ENCODE peak calls at places on chromosomes 2 and 18, in seven cellular contexts. W, V, Q, G, I, E and M are unnamed samples.

GRCh38 chr2:42971947-42972736 is 179.8 kb upstream of the HAAO start:
- DNase-seq in W (no peak), V (no peak), Q (no peak), G (no peak), I (no peak), E (peak), M (no peak)

GRCh38 chr2:84865181-84865783 is 15.6 kb downstream of the TRABD2A start:
- DNase-seq in W (no peak), V (no peak), Q (no peak), G (peak), I (no peak), E (no peak), M (peak)

GRCh38 chr2:37637985-37638384 is 33.5 kb downstream of the CDC42EP3 start:
- DNase-seq in W (no peak), V (no peak), Q (no peak), G (no peak), I (no peak), E (no peak), M (no peak)

GRCh38 chr2:141534671-141535359 is 596.0 kb downstream of the LRP1B start:
- DNase-seq in W (no peak), V (no peak), Q (no peak), G (no peak), I (no peak), E (no peak), M (no peak)

GRCh38 chr2:79876430-79876829 is 363.6 kb downstream of the CTNNA2 start:
- DNase-seq in W (no peak), V (no peak), Q (peak), G (peak), I (no peak), E (no peak), M (peak)

GRCh38 chr2:158686166-158686792 is 108.8 kb upstream of the DAPL1 start:
- DNase-seq in W (no peak), V (peak), Q (no peak), G (no peak), I (no peak), E (peak), M (no peak)

GRCh38 chr2:47274054-47274779 is 119.1 kb upstream of the STPG4 start:
- DNase-seq in W (no peak), V (no peak), Q (no peak), G (peak), I (no peak), E (peak), M (no peak)

GRCh38 chr2:219171231-219171651 is 1.4 kb upstream of the SLC23A3 start:
- DNase-seq in W (peak), V (peak), Q (peak), G (peak), I (peak), E (peak), M (peak)

GRCh38 chr2:100831158-100831715 is 11.3 kb downstream of the NPAS2 start:
- DNase-seq in W (no peak), V (no peak), Q (no peak), G (no peak), I (no peak), E (no peak), M (no peak)

GRCh38 chr2:208320686-208321085 is 54.6 kb downstream of the PIKFYVE start:
- DNase-seq in W (no peak), V (no peak), Q (no peak), G (no peak), I (no peak), E (no peak), M (peak)

GRCh38 chr2:188276255-188276654 is 15.4 kb upstream of the GULP1 start:
- DNase-seq in W (no peak), V (no peak), Q (no peak), G (no peak), I (no peak), E (no peak), M (no peak)

GRCh38 chr2:229855116-229855515 is 66.7 kb downstream of the TRIP12 start:
- DNase-seq in W (peak), V (no peak), Q (no peak), G (peak), I (no peak), E (no peak), M (no peak)

GRCh38 chr2:74146929-74147728 is 583 bp downstream of the BOLA3 start:
- DNase-seq in W (no peak), V (no peak), Q (peak), G (no peak), I (no peak), E (peak), M (peak)

GRCh38 chr2:212135739-212136138 is 402.9 kb downstream of the ERBB4 start:
- DNase-seq in W (no peak), V (no peak), Q (no peak), G (peak), I (peak), E (no peak), M (no peak)

GRCh38 chr2:191582355-191582754 is 95.6 kb upstream of the NABP1 start:
- DNase-seq in W (no peak), V (no peak), Q (peak), G (peak), I (peak), E (peak), M (no peak)

GRCh38 chr18:54717673-54718435 is 110.4 kb upstream of the RAB27B start:
- DNase-seq in W (no peak), V (no peak), Q (no peak), G (no peak), I (no peak), E (peak), M (peak)

GRCh38 chr2:74843371-74844298 is 9.7 kb downstream of the HK2 start:
- DNase-seq in W (no peak), V (no peak), Q (no peak), G (no peak), I (no peak), E (peak), M (peak)

GRCh38 chr18:12652861-12653401 is 5.0 kb downstream of the SPIRE1 start:
- DNase-seq in W (no peak), V (no peak), Q (no peak), G (no peak), I (no peak), E (peak), M (no peak)

GRCh38 chr2:69597105-69597504 is 46.4 kb downstream of the AAK1 start:
- DNase-seq in W (no peak), V (no peak), Q (no peak), G (no peak), I (no peak), E (no peak), M (no peak)

GRCh38 chr18:2597639-2598038 is 26.3 kb downstream of the NDC80 start:
- DNase-seq in W (no peak), V (no peak), Q (no peak), G (no peak), I (no peak), E (no peak), M (no peak)

GRCh38 chr2:11123856-11124759 is 31.2 kb upstream of the SLC66A3 start:
- DNase-seq in W (no peak), V (peak), Q (peak), G (peak), I (no peak), E (peak), M (peak)

GRCh38 chr2:68789603-68790002 is 55.0 kb downstream of the ARHGAP25 start:
- DNase-seq in W (no peak), V (no peak), Q (no peak), G (no peak), I (no peak), E (no peak), M (peak)

GRCh38 chr2:14423145-14423906 is 209.2 kb upstream of the LRATD1 start:
- DNase-seq in W (no peak), V (no peak), Q (no peak), G (no peak), I (no peak), E (no peak), M (no peak)

GRCh38 chr2:183951636-183952035 is 646.7 kb upstream of the ZNF804A start:
- DNase-seq in W (no peak), V (no peak), Q (no peak), G (peak), I (no peak), E (no peak), M (no peak)

GRCh38 chr18:40249390-40250080 is 1705.5 kb upstream of the PIK3C3 start:
- DNase-seq in W (no peak), V (no peak), Q (peak), G (no peak), I (no peak), E (no peak), M (no peak)

GRCh38 chr2:230714122-230714453 is 1.4 kb downstream of the CAB39 start:
- DNase-seq in W (no peak), V (no peak), Q (peak), G (peak), I (no peak), E (peak), M (peak)

GRCh38 chr2:190182071-190182524 is 119.6 kb upstream of the MSTN start:
- DNase-seq in W (no peak), V (no peak), Q (no peak), G (no peak), I (no peak), E (no peak), M (peak)

GRCh38 chr2:190179754-190180312 is 117.3 kb upstream of the MSTN start:
- DNase-seq in W (no peak), V (no peak), Q (no peak), G (no peak), I (no peak), E (peak), M (peak)

GRCh38 chr2:190178066-190178722 is 115.7 kb upstream of the MSTN start:
- DNase-seq in W (no peak), V (no peak), Q (no peak), G (no peak), I (no peak), E (peak), M (no peak)

GRCh38 chr2:190181066-190181681 is 118.6 kb upstream of the MSTN start:
- DNase-seq in W (no peak), V (no peak), Q (peak), G (no peak), I (no peak), E (peak), M (no peak)

GRCh38 chr2:190180313-190181065 is 118.0 kb upstream of the MSTN start:
- DNase-seq in W (no peak), V (peak), Q (peak), G (peak), I (no peak), E (peak), M (peak)
- TF ChIP-seq CTCF in W (peak), V (peak), Q (peak), G (peak), I (peak), E (no peak), M (peak)

DNA sequence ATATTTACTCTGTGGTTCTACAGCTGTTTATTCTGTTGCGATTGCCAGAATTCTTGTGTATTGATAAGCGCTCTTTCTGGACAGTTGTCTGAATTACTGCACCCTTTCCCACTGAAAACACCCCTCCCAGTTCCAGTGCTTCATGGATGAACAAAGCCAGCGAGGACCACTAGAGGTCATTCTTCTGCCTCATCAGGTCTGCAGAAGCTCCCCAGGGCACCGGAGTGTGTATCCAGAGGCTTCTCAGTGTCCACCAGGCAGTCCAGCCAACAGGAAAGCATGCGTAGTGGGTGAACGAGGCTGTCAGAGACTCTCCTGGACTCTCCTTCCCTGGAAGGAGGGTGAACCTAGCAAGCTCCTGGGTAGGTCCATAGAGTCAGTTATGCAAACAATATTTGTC is 40.6 kb upstream of the INHBB start:
- DNase-seq in W (no peak), V (no peak), Q (no peak), G (peak), I (no peak), E (peak), M (no peak)
- TF ChIP-seq CTCF in W (peak), V (peak), Q (no peak), G (no peak), I (peak), E (peak), M (peak)

GRCh38 chr2:53820038-53820437 is 33.2 kb downstream of the ERLEC1 start:
- DNase-seq in W (no peak), V (no peak), Q (no peak), G (no peak), I (no peak), E (no peak), M (no peak)

GRCh38 chr2:53818854-53819435 is 32.1 kb downstream of the ERLEC1 start:
- DNase-seq in W (no peak), V (no peak), Q (no peak), G (no peak), I (no peak), E (no peak), M (no peak)

GRCh38 chr2:53819627-53820026 is 32.8 kb downstream of the ERLEC1 start:
- DNase-seq in W (no peak), V (no peak), Q (no peak), G (no peak), I (no peak), E (no peak), M (no peak)

GRCh38 chr2:53821810-53822209 is 35.0 kb downstream of the ERLEC1 start:
- DNase-seq in W (no peak), V (no peak), Q (no peak), G (no peak), I (no peak), E (no peak), M (no peak)

DNA sequence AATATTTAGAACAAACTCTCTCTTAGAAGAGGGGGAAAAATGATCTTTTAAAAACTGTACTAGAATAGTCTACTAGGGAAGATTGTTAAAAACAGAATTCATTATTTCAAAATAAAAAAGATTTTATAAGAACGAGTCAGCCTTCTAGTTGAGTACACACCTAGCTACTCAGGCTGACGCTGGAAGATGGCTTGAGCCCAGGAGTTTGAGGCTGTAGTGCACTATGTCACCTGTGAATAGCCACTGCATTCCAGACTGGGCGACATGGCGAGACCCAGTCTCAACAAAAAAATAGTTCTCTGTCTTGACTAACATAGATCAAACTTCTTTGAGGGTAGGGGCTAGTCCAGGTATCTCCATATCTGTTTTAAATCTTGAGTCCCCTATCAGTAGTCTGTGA is 33.9 kb downstream of the ERLEC1 start:
- DNase-seq in W (no peak), V (no peak), Q (no peak), G (no peak), I (no peak), E (no peak), M (no peak)
- TF ChIP-seq CTCF in W (no peak), V (no peak), Q (no peak), G (no peak), I (no peak), E (no peak), M (no peak)

GRCh38 chr2:127650041-127650784 is 4.3 kb downstream of the GPR17 start:
- DNase-seq in W (no peak), V (no peak), Q (no peak), G (no peak), I (no peak), E (no peak), M (no peak)
- TF ChIP-seq CTCF in W (no peak), V (peak), Q (peak), G (no peak), I (no peak), E (no peak), M (no peak)

GRCh38 chr2:239093956-239094355 is 246.1 kb downstream of the TWIST2 start:
- DNase-seq in W (no peak), V (no peak), Q (no peak), G (no peak), I (no peak), E (no peak), M (no peak)
- TF ChIP-seq CTCF in W (no peak), V (no peak), Q (no peak), G (no peak), I (no peak), E (no peak), M (no peak)

DNA sequence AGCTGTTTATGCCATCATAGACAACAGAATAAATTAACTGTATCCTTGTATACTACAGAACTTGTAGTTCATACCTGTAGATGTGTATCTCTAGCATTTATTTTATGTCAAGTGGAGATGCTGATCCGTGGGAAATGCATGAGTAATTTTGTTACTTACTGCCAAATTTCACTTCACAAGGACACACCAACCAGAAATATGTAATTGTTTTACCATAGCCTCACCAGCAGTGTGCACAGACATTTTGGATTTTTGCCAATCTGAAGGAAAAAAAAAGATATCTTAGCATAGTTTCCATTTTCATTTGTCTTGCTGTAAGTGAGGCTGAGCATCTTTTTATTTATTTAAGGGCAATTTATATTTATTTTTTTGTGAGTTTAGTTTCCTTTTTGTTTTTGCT is 265.1 kb upstream of the OSR1 start:
- DNase-seq in W (no peak), V (no peak), Q (peak), G (peak), I (peak), E (no peak), M (no peak)
- TF ChIP-seq CTCF in W (no peak), V (no peak), Q (no peak), G (no peak), I (no peak), E (no peak), M (no peak)

GRCh38 chr2:222774941-222775340 is 85.9 kb upstream of the ACSL3 start:
- DNase-seq in W (no peak), V (no peak), Q (no peak), G (peak), I (no peak), E (no peak), M (no peak)

GRCh38 chr2:222771832-222772231 is 89.0 kb upstream of the ACSL3 start:
- DNase-seq in W (no peak), V (no peak), Q (no peak), G (no peak), I (no peak), E (no peak), M (no peak)

GRCh38 chr2:222778400-222778799 is 82.4 kb upstream of the ACSL3 start:
- DNase-seq in W (no peak), V (no peak), Q (no peak), G (no peak), I (no peak), E (no peak), M (no peak)

GRCh38 chr2:222779145-222779832 is 81.5 kb upstream of the ACSL3 start:
- DNase-seq in W (no peak), V (no peak), Q (no peak), G (no peak), I (no peak), E (no peak), M (no peak)

DNA sequence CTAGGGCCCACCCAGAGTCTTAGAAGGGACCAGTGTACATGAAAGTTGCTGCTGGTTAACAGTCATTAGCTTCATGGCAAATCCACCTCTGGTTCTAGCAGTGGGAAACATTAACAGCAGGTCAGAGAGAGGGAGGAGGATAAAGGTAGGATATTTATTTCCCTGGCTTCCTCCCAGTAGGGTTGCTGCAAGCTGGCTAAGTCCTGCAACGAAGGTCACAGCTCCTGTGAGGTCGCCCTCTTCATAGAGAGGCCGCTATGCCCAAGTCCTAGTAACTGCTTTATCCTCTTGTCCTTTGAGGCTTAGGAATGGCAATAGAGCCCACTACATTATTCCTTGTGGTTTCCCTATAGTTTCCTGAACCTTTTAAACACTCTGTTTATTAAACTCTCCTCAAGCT is 84.0 kb upstream of the ACSL3 start:
- DNase-seq in W (no peak), V (no peak), Q (no peak), G (no peak), I (no peak), E (no peak), M (no peak)
- TF ChIP-seq CTCF in W (no peak), V (no peak), Q (no peak), G (no peak), I (no peak), E (no peak), M (no peak)

GRCh38 chr2:136110528-136110927 is 7.4 kb downstream of the CXCR4 start:
- DNase-seq in W (no peak), V (no peak), Q (no peak), G (no peak), I (no peak), E (no peak), M (no peak)

GRCh38 chr2:136108461-136108860 is 9.5 kb downstream of the CXCR4 start:
- DNase-seq in W (no peak), V (no peak), Q (no peak), G (no peak), I (no peak), E (no peak), M (no peak)

GRCh38 chr2:136104977-136105376 is 13.0 kb downstream of the CXCR4 start:
- DNase-seq in W (no peak), V (no peak), Q (no peak), G (no peak), I (no peak), E (no peak), M (no peak)

GRCh38 chr2:136106505-136106904 is 11.4 kb downstream of the CXCR4 start:
- DNase-seq in W (no peak), V (no peak), Q (no peak), G (no peak), I (no peak), E (no peak), M (no peak)

DNA sequence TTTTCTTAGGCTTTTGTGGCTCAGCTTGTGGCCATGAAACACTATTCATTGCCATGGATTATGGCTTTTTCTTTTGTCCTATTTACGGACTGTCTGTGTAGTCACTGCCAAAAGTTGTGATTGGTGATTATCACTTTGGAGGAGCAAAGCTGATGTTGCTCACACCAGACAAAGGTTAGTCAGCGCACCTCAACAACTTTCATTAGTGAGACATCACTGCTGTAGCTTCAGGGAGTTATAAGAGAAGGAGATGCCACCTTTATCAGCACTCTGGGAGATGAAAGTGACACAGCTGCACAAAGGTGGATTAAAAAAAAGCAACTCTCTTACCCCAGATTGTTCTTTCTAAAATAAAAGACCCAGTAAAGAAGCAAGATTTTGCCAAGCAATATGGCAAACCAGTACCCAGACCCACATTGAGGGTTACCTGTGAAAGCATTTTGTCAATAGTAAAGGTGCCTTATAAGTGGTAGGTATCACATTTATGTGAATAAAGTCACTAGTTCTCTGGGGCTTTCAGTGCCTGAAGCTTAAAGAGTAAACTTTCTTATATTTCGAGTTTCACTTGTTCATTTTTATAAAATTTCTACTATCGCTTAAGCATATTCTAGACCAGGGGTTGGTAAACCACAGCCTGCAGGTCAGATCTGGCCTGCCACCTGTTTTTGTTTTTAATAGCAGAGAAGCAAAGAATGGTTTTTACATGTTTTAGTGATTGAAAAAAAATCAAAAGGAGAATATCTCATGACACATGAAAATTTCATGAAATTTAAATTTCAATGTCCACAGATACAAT is 10.5 kb downstream of the CXCR4 start:
- DNase-seq in W (no peak), V (no peak), Q (no peak), G (no peak), I (no peak), E (no peak), M (no peak)
- TF ChIP-seq CTCF in W (no peak), V (no peak), Q (no peak), G (no peak), I (no peak), E (no peak), M (no peak)